ENCODE peak calls at places on chromosomes 12 and 14, in six cellular contexts. S is heart right ventricle; L is effector memory CD4-positive, alpha-beta T cell; Y is tibial nerve; U is stomach; E is mesenchymal stem cell. J is an unnamed sample. For H3K36me3 and H3K4me1, the result is how much of the 10 kb centered on the place peaks cover.

GRCh38 chr12:56004211-56004610 is 7.1 kb downstream of the SUOX start:
- DNase-seq in S (no peak), L (no peak), Y (no peak), U (no peak), E (no peak), J (no peak)

GRCh38 chr14:94180655-94181271 is 6.6 kb downstream of the PPP4R4 start:
- DNase-seq in S (no peak), L (no peak), Y (no peak), U (no peak), E (peak), J (peak)

GRCh38 chr14:67665886-67666285 is 8.5 kb downstream of the VTI1B start:
- DNase-seq in S (no peak), L (no peak), Y (no peak), U (no peak), E (peak), J (no peak)

GRCh38 chr12:100995201-100995600 is 200.6 kb downstream of the ANO4 start:
- DNase-seq in S (no peak), L (no peak), Y (no peak), U (no peak), E (no peak), J (no peak)

GRCh38 chr14:103284574-103285467 is 49.2 kb upstream of the EIF5 start:
- DNase-seq in S (no peak), L (no peak), Y (no peak), U (no peak), E (peak), J (no peak)

GRCh38 chr12:57899010-57899662 is 42.2 kb upstream of the ATP23 start:
- DNase-seq in S (peak), L (peak), Y (no peak), U (peak), E (peak), J (peak)

GRCh38 chr14:102849522-102850379 is 72.5 kb downstream of the TRAF3 start:
- DNase-seq in S (no peak), L (no peak), Y (no peak), U (peak), E (peak), J (no peak)

GRCh38 chr12:46209914-46210834 is 58.7 kb downstream of the SLC38A1 start:
- DNase-seq in S (peak), L (peak), Y (no peak), U (peak), E (no peak), J (peak)

GRCh38 chr12:67940780-67941243 is 48.4 kb upstream of the IFNG-AS1 start:
- DNase-seq in S (no peak), L (no peak), Y (no peak), U (peak), E (peak), J (no peak)

GRCh38 chr14:89365071-89365801 is 51.8 kb downstream of the FOXN3 start:
- DNase-seq in S (no peak), L (no peak), Y (no peak), U (peak), E (peak), J (peak)

GRCh38 chr14:25048170-25049126 is 1.5 kb downstream of the STXBP6 start:
- DNase-seq in S (peak), L (no peak), Y (peak), U (peak), E (no peak), J (no peak)

GRCh38 chr12:2083008-2083407 is 30.2 kb downstream of the CACNA1C start:
- DNase-seq in S (no peak), L (no peak), Y (no peak), U (no peak), E (no peak), J (no peak)

GRCh38 chr14:51304428-51304827 is 64.4 kb downstream of the TMX1 start:
- DNase-seq in S (no peak), L (no peak), Y (no peak), U (no peak), E (peak), J (no peak)

GRCh38 chr12:79691299-79692248 is 810 bp upstream of the PAWR start:
- DNase-seq in S (no peak), L (no peak), Y (peak), U (no peak), E (peak), J (no peak)

GRCh38 chr12:28578361-28578760 is 388.1 kb downstream of the CCDC91 start:
- DNase-seq in S (no peak), L (no peak), Y (peak), U (no peak), E (no peak), J (no peak)

GRCh38 chr12:64221656-64222010 is 463 bp downstream of the KICS2 start:
- DNase-seq in S (peak), L (no peak), Y (peak), U (peak), E (peak), J (no peak)

GRCh38 chr12:95396849-95397498 is 77.0 kb upstream of the METAP2 start:
- DNase-seq in S (no peak), L (no peak), Y (no peak), U (no peak), E (no peak), J (no peak)

GRCh38 chr12:116375278-116375842 is 97.9 kb upstream of the MED13L start:
- DNase-seq in S (no peak), L (no peak), Y (no peak), U (no peak), E (no peak), J (no peak)

GRCh38 chr14:85468815-85469214 is 61.1 kb upstream of the FLRT2 start:
- DNase-seq in S (no peak), L (no peak), Y (no peak), U (no peak), E (no peak), J (no peak)

GRCh38 chr14:96901227-96901626 is 104.0 kb downstream of the VRK1 start:
- DNase-seq in S (no peak), L (no peak), Y (no peak), U (no peak), E (no peak), J (no peak)

GRCh38 chr14:53411110-53411509 is 258.0 kb upstream of the DDHD1 start:
- DNase-seq in S (no peak), L (no peak), Y (no peak), U (no peak), E (peak), J (no peak)

GRCh38 chr12:18837025-18837424 is 99.1 kb downstream of the CAPZA3 start:
- DNase-seq in S (no peak), L (no peak), Y (no peak), U (no peak), E (peak), J (no peak)

GRCh38 chr12:123150273-123150803 is 552 bp downstream of the PITPNM2 start:
- DNase-seq in S (peak), L (no peak), Y (no peak), U (no peak), E (peak), J (peak)

GRCh38 chr12:13559318-13559978 is 362.9 kb downstream of the EMP1 start:
- DNase-seq in S (no peak), L (no peak), Y (no peak), U (peak), E (no peak), J (no peak)

GRCh38 chr12:54418441-54419087 is 502 bp downstream of the ITGA5 start:
- DNase-seq in S (no peak), L (no peak), Y (no peak), U (no peak), E (no peak), J (no peak)

GRCh38 chr14:88786715-88787114 is 6.0 kb downstream of the EML5 start:
- DNase-seq in S (no peak), L (no peak), Y (no peak), U (no peak), E (no peak), J (no peak)

GRCh38 chr14:22837059-22837749 is 819 bp downstream of the MMP14 start:
- DNase-seq in S (peak), L (no peak), Y (no peak), U (peak), E (peak), J (no peak)

GRCh38 chr12:114902665-114903393 is 218.9 kb upstream of the TBX3 start:
- DNase-seq in S (no peak), L (no peak), Y (no peak), U (no peak), E (peak), J (no peak)

GRCh38 chr12:46557539-46558373 is 185.2 kb upstream of the SLC38A2 start:
- DNase-seq in S (no peak), L (no peak), Y (no peak), U (no peak), E (peak), J (no peak)

GRCh38 chr12:6201199-6201608 is 1.0 kb downstream of the CD9 start:
- DNase-seq in S (no peak), L (no peak), Y (no peak), U (no peak), E (no peak), J (no peak)

GRCh38 chr12:40300490-40300889 is 75.7 kb downstream of the LRRK2 start:
- DNase-seq in S (no peak), L (no peak), Y (no peak), U (no peak), E (no peak), J (no peak)

GRCh38 chr12:111045941-111046340 is 125.6 kb upstream of the MYL2 start:
- DNase-seq in S (no peak), L (no peak), Y (no peak), U (no peak), E (no peak), J (no peak)

GRCh38 chr12:82082476-82082875 is 275.7 kb downstream of the CCDC59 start:
- DNase-seq in S (no peak), L (no peak), Y (no peak), U (no peak), E (no peak), J (no peak)

GRCh38 chr12:81329088-81329487 is 251.2 kb downstream of the ACSS3 start:
- DNase-seq in S (no peak), L (no peak), Y (no peak), U (no peak), E (peak), J (no peak)

GRCh38 chr14:59460378-59460777 is 4.8 kb downstream of the GPR135 start:
- DNase-seq in S (no peak), L (no peak), Y (no peak), U (no peak), E (no peak), J (no peak)

GRCh38 chr14:59451849-59452248 is 13.3 kb downstream of the GPR135 start:
- DNase-seq in S (no peak), L (no peak), Y (no peak), U (no peak), E (no peak), J (no peak)

GRCh38 chr14:59454131-59454530 is 11.0 kb downstream of the GPR135 start:
- DNase-seq in S (no peak), L (no peak), Y (no peak), U (no peak), E (peak), J (no peak)

GRCh38 chr14:59450716-59451115 is 14.5 kb downstream of the GPR135 start:
- DNase-seq in S (no peak), L (no peak), Y (no peak), U (no peak), E (no peak), J (no peak)

GRCh38 chr14:59455411-59455810 is 9.8 kb downstream of the GPR135 start:
- DNase-seq in S (no peak), L (no peak), Y (no peak), U (no peak), E (no peak), J (no peak)
- H3K27ac ChIP-seq in S (no peak), L (no peak), Y (no peak), U (no peak), E (no peak), J (no peak)

DNA sequence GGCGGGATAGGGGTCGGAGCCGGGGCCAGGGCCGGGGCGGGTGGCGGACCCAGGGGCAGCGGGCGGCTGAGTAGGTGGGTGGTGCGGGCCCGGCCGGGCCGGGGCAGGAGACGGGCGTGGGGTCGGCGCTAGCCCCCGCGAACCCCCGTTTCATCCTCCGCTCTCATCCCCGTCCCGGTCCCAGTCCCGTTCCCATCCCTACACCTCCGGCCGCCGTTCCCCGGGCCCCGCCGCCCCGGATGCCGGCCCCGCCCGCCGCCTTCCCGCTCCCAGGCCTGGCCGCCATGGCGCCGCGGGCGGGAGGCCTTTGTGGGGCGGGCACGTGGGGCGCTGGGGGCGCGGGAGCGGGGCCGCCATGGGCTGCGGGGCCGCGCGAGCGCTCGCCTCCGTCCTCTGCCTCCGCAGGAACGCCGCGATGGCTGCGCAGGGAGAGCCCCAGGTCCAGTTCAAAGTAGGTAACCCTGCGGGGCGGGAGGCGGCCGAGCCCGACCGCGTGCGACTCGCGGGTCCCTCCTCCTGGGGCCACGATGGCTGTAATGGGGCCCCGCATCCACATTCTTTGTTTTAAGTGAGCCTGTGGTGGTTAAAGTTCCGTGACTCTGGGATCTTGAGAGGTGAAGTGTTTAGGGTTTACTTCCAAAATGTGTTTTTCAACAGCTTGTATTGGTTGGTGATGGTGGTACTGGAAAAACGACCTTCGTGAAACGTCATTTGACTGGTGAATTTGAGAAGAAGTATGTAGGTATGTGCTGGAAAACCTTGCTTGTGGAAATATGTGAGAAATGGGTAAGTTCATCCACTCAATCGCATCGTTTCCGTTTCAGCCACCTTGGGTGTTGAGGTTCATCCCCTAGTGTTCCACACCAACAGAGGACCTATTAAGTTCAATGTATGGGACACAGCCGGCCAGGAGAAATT is 572 bp downstream of the RAN start:
- DNase-seq in S (peak), L (peak), Y (peak), U (peak), E (peak), J (peak)
- H3K36me3 ChIP-seq in S (under half), L (under half), Y (under half), U (under half), E (under half), J (under half)

GRCh38 chr12:720231-720941 is 32.0 kb upstream of the WNK1 start:
- DNase-seq in S (no peak), L (no peak), Y (no peak), U (no peak), E (no peak), J (no peak)
- H3K4me1 ChIP-seq in S (under half), L (under half), Y (under half), U (under half), E (under half), J (under half)

GRCh38 chr14:91300957-91301356 is 56.5 kb upstream of the GPR68 start:
- DNase-seq in S (no peak), L (no peak), Y (no peak), U (no peak), E (no peak), J (no peak)
- H3K27ac ChIP-seq in S (no peak), L (no peak), Y (no peak), U (no peak), E (no peak), J (no peak)

GRCh38 chr12:121441555-121441954 is 41.6 kb downstream of the RNF34 start:
- DNase-seq in S (no peak), L (no peak), Y (no peak), U (peak), E (no peak), J (no peak)
- H3K36me3 ChIP-seq in S (half or more), L (half or more), Y (half or more), U (half or more), E (under half), J (half or more)

DNA sequence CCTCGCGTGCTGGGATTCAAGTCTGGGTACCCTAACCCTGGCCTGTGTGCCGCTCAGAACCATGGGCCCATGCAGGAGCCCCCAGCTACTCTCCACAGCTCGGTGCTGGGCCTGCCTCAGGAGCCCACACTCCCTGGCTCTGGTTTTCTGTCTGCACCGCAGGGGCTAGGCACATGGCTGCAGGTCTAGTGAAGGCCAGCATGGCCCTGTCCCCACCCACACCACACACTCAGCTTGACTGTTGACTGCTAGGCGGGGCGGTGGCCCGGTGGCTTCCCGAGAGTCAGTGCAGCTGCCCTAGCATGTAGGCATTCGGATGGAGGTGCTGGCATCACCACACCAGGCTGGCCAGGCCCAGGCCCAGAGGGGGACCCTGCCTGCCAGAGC is 7.9 kb downstream of the INF2 start:
- DNase-seq in S (no peak), L (no peak), Y (no peak), U (no peak), E (no peak), J (no peak)
- H3K4me1 ChIP-seq in S (half or more), L (under half), Y (half or more), U (half or more), E (half or more), J (under half)

GRCh38 chr14:39219075-39219499 is 14.6 kb upstream of the MIA2 start:
- DNase-seq in S (no peak), L (no peak), Y (no peak), U (no peak), E (no peak), J (no peak)
- H3K27ac ChIP-seq in S (no peak), L (no peak), Y (no peak), U (no peak), E (no peak), J (no peak)

DNA sequence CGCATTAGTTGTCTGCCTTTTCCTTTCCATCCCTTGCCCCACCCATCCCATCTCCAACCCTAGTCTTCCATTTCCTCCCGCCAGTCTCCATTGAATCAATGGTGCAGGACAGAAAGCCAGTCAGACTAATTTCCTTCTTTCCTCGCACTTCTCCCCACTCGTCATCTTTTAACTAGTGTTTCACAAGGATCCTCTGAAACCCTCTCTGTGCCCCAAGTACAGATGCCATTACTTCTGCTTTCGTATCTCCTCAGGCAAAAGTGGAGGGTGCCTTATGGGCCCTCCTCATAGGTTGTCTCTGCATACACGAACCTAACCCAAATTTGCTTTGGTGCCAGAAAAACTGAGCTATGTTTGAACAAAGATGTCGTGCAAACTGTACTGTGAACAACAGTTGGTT is 4.3 kb downstream of the DAZAP2 start:
- DNase-seq in S (no peak), L (no peak), Y (no peak), U (no peak), E (no peak), J (no peak)
- H3K36me3 ChIP-seq in S (half or more), L (under half), Y (half or more), U (half or more), E (half or more), J (under half)

GRCh38 chr12:26668847-26669246 is 164.1 kb downstream of the ITPR2 start:
- DNase-seq in S (no peak), L (no peak), Y (no peak), U (no peak), E (peak), J (no peak)
- H3K4me1 ChIP-seq in S (under half), L (under half), Y (under half), U (under half), E (under half), J (under half)

J was measured in naive thymus-derived CD4-positive, alpha-beta T cell.